ENCODE peak calls at places on chromosomes 2 and 18, in seven cellular contexts. L is NCI-H345, O is AG20443, E is tibial artery, U is midbrain, Z is right cardiac atrium, F is NCI-H1694. V is an unnamed sample.

GRCh38 chr2:187541086-187542085 is 12.8 kb downstream of the TFPI start:
- DNase-seq in U (no peak), O (peak), L (peak), E (peak), F (no peak), Z (no peak), V (no peak)

GRCh38 chr18:46677609-46678470 is 20.8 kb upstream of the LOXHD1 start:
- DNase-seq in O (peak), F (no peak), L (no peak), Z (no peak), U (no peak), E (no peak), V (no peak)

GRCh38 chr2:205892141-205893064 is 193.6 kb downstream of the INO80D start:
- DNase-seq in U (peak), O (no peak), F (peak), L (peak), E (no peak), Z (no peak), V (no peak)

GRCh38 chr2:27442282-27442980 is at the start of gene KRTCAP3:
- DNase-seq in O (no peak), U (no peak), E (no peak), L (peak), Z (peak), F (no peak), V (no peak)

GRCh38 chr18:23828426-23828825 is 139.2 kb downstream of the LAMA3 start:
- DNase-seq in O (peak), L (no peak), E (no peak), Z (no peak), U (no peak), F (no peak), V (no peak)

GRCh38 chr2:172086349-172087190 is 1.3 kb downstream of the DLX1 start:
- DNase-seq in Z (no peak), F (no peak), L (no peak), E (no peak), U (no peak), O (peak), V (no peak)

GRCh38 chr18:57846258-57846657 is 43.1 kb upstream of the ATP8B1 start:
- DNase-seq in O (peak), Z (no peak), E (no peak), L (no peak), F (no peak), U (no peak), V (no peak)

GRCh38 chr18:31497711-31498449 is at the start of gene DSG2:
- DNase-seq in U (no peak), Z (peak), E (no peak), L (peak), O (peak), F (no peak), V (no peak)

GRCh38 chr2:73992036-73992435 is 7.3 kb downstream of the TET3 start:
- DNase-seq in U (no peak), E (no peak), Z (no peak), O (no peak), F (no peak), L (no peak), V (no peak)

GRCh38 chr18:39945076-39945475 is 2010.0 kb upstream of the PIK3C3 start:
- DNase-seq in O (no peak), F (no peak), E (no peak), Z (no peak), U (no peak), L (no peak), V (no peak)

GRCh38 chr2:207534390-207534789 is 4.6 kb downstream of the CREB1 start:
- DNase-seq in Z (no peak), L (no peak), E (no peak), F (no peak), U (no peak), O (no peak), V (no peak)

GRCh38 chr18:40124107-40124506 is 1830.9 kb upstream of the PIK3C3 start:
- DNase-seq in L (no peak), F (no peak), U (no peak), E (no peak), O (no peak), Z (no peak), V (no peak)

GRCh38 chr18:77560334-77560970 is 310.8 kb downstream of the GALR1 start:
- DNase-seq in U (no peak), O (no peak), F (no peak), L (no peak), Z (no peak), E (no peak), V (no peak)

V was measured in NCI-H524 treated with DMSO at 0.1 percent for 48 hours.